ENCODE peak calls at places on chromosomes 13 and 19, in five cellular contexts. One of them, this sample, is unnamed.

GRCh38 chr13:22770891-22771290 is 409.9 kb upstream of the SGCG start:
- DNase-seq in PC-3: no peak
- DNase-seq in A549: no peak
- DNase-seq in colonic mucosa: no peak
- DNase-seq in uterus: no peak
- DNase-seq in this sample: no peak

GRCh38 chr19:4140237-4140711 is 13.2 kb upstream of the CREB3L3 start:
- DNase-seq in PC-3: peak; percentile 64
- DNase-seq in A549: peak; percentile 89
- DNase-seq in colonic mucosa: peak; percentile 68
- DNase-seq in uterus: no peak
- DNase-seq in this sample: no peak

GRCh38 chr13:75372923-75373841 is 108.8 kb downstream of the TBC1D4 start:
- DNase-seq in PC-3: no peak
- DNase-seq in A549: no peak
- DNase-seq in colonic mucosa: no peak
- DNase-seq in uterus: no peak
- DNase-seq in this sample: no peak

GRCh38 chr13:33543089-33543459 is 257.5 kb upstream of the STARD13 start:
- DNase-seq in PC-3: no peak
- DNase-seq in A549: no peak
- DNase-seq in colonic mucosa: no peak
- DNase-seq in uterus: no peak
- DNase-seq in this sample: no peak

GRCh38 chr13:59319276-59319675 is 844.5 kb downstream of the DIAPH3 start:
- DNase-seq in PC-3: no peak
- DNase-seq in A549: no peak
- DNase-seq in colonic mucosa: no peak
- DNase-seq in uterus: no peak
- DNase-seq in this sample: no peak

GRCh38 chr19:39144487-39145071 is 19.0 kb downstream of the PAK4 start:
- DNase-seq in PC-3: no peak
- DNase-seq in A549: no peak
- DNase-seq in colonic mucosa: peak; percentile 59
- DNase-seq in uterus: peak; percentile 44
- DNase-seq in this sample: no peak

GRCh38 chr13:25192489-25192888 is 20.4 kb upstream of the AMER2 start:
- DNase-seq in PC-3: no peak
- DNase-seq in A549: no peak
- DNase-seq in colonic mucosa: no peak
- DNase-seq in uterus: no peak
- DNase-seq in this sample: peak; percentile 71

GRCh38 chr19:49808762-49809154 is 4.3 kb downstream of the FUZ start:
- DNase-seq in PC-3: peak; percentile 79
- DNase-seq in A549: peak; percentile 87
- DNase-seq in colonic mucosa: peak; percentile 97
- DNase-seq in uterus: peak; percentile 97
- DNase-seq in this sample: peak; percentile 76

GRCh38 chr13:83881917-83882625 is at the start of gene SLITRK1:
- DNase-seq in PC-3: no peak
- DNase-seq in A549: peak; percentile 17
- DNase-seq in colonic mucosa: no peak
- DNase-seq in uterus: no peak
- DNase-seq in this sample: peak; percentile 78

GRCh38 chr13:101258071-101258470 is 158.2 kb downstream of the NALCN start:
- DNase-seq in PC-3: peak; percentile 90
- DNase-seq in A549: peak; percentile 63
- DNase-seq in colonic mucosa: no peak
- DNase-seq in uterus: no peak
- DNase-seq in this sample: no peak

GRCh38 chr19:51783373-51783772 is 11.6 kb upstream of the FPR3 start:
- DNase-seq in PC-3: peak; percentile 72
- DNase-seq in A549: peak; percentile 24
- DNase-seq in colonic mucosa: no peak
- DNase-seq in uterus: no peak
- DNase-seq in this sample: no peak

GRCh38 chr13:107421028-107421427 is 794.3 kb downstream of the LIG4 start:
- DNase-seq in PC-3: peak; percentile 4
- DNase-seq in A549: no peak
- DNase-seq in colonic mucosa: no peak
- DNase-seq in uterus: no peak
- DNase-seq in this sample: no peak

GRCh38 chr19:45952691-45953505 is 20.8 kb downstream of the NOVA2 start:
- DNase-seq in PC-3: peak; percentile 42
- DNase-seq in A549: peak; percentile 89
- DNase-seq in colonic mucosa: peak; percentile 39
- DNase-seq in uterus: no peak
- DNase-seq in this sample: no peak

GRCh38 chr19:49436381-49437017 is 4.8 kb downstream of the SLC17A7 start:
- DNase-seq in PC-3: no peak
- DNase-seq in A549: peak; percentile 64
- DNase-seq in colonic mucosa: peak; percentile 38
- DNase-seq in uterus: no peak
- DNase-seq in this sample: no peak

GRCh38 chr13:94153586-94153985 is 325.9 kb downstream of the DCT start:
- DNase-seq in PC-3: no peak
- DNase-seq in A549: no peak
- DNase-seq in colonic mucosa: no peak
- DNase-seq in uterus: no peak
- DNase-seq in this sample: no peak

GRCh38 chr13:82740442-82740841 is 1141.8 kb downstream of the SLITRK1 start:
- DNase-seq in PC-3: no peak
- DNase-seq in A549: no peak
- DNase-seq in colonic mucosa: no peak
- DNase-seq in uterus: no peak
- DNase-seq in this sample: no peak

GRCh38 chr13:113203507-113204377 is 4.7 kb downstream of the PCID2 start:
- DNase-seq in PC-3: no peak
- DNase-seq in A549: no peak
- DNase-seq in colonic mucosa: no peak
- DNase-seq in uterus: no peak
- DNase-seq in this sample: no peak

GRCh38 chr13:25980255-25980654 is 71.6 kb downstream of the SHISA2 start:
- DNase-seq in PC-3: peak; percentile 47
- DNase-seq in A549: peak; percentile 22
- DNase-seq in colonic mucosa: no peak
- DNase-seq in uterus: no peak
- DNase-seq in this sample: no peak

GRCh38 chr13:102699419-102699961 is 4.6 kb upstream of the METTL21C start:
- DNase-seq in PC-3: no peak
- DNase-seq in A549: no peak
- DNase-seq in colonic mucosa: no peak
- DNase-seq in uterus: no peak
- DNase-seq in this sample: no peak

GRCh38 chr13:38429916-38430315 is 80.3 kb downstream of the UFM1 start:
- DNase-seq in PC-3: no peak
- DNase-seq in A549: no peak
- DNase-seq in colonic mucosa: no peak
- DNase-seq in uterus: no peak
- DNase-seq in this sample: no peak

GRCh38 chr19:29662604-29663404 is 2.5 kb upstream of the PLEKHF1 start:
- DNase-seq in PC-3: peak; percentile 70
- DNase-seq in A549: peak; percentile 33
- DNase-seq in colonic mucosa: peak; percentile 42
- DNase-seq in uterus: peak; percentile 88
- DNase-seq in this sample: no peak

GRCh38 chr19:3162418-3163229 is 15.9 kb upstream of the S1PR4 start:
- DNase-seq in PC-3: peak; percentile 14
- DNase-seq in A549: peak; percentile 50
- DNase-seq in colonic mucosa: no peak
- DNase-seq in uterus: no peak
- DNase-seq in this sample: no peak

GRCh38 chr19:55451163-55451521 is 8.0 kb upstream of the SHISA7 start:
- DNase-seq in PC-3: no peak
- DNase-seq in A549: no peak
- DNase-seq in colonic mucosa: no peak
- DNase-seq in uterus: no peak
- DNase-seq in this sample: no peak
- H3K27ac ChIP-seq in PC-3: no peak overlapping the region
- H3K27ac ChIP-seq in A549: peak overlapping the region; percentile 68
- H3K27ac ChIP-seq in colonic mucosa: no peak overlapping the region
- H3K27ac ChIP-seq in uterus: no peak overlapping the region
- H3K27ac ChIP-seq in this sample: no peak overlapping the region

DNA sequence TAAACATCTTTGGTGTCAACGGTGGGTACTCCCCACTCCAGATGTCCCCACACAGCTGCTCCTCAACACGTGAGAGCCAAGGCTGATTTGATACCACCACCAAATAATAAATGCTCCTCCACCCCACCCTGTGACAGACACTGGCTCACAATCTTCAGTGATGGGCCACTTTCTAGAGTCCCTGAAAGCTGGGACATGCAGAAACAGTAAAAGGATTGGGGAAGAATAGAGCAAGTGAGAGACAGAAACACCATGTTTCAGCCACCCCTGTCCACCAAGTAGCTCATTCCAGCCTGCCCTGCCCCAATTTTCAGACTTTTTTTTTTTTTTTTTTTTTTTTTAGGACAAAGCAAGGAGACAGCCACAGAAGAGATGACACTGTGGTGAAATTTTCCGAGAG is 1.6 kb downstream of the SLC46A3 start:
- DNase-seq in PC-3: no peak
- DNase-seq in A549: no peak
- DNase-seq in colonic mucosa: no peak
- DNase-seq in uterus: no peak
- DNase-seq in this sample: no peak
- H3K27ac ChIP-seq in PC-3: peak overlapping the region; percentile 85
- H3K27ac ChIP-seq in A549: no peak overlapping the region
- H3K27ac ChIP-seq in colonic mucosa: peak overlapping the region; percentile 94
- H3K27ac ChIP-seq in uterus: peak overlapping the region; percentile 91
- H3K27ac ChIP-seq in this sample: peak overlapping the region; percentile 39

DNA sequence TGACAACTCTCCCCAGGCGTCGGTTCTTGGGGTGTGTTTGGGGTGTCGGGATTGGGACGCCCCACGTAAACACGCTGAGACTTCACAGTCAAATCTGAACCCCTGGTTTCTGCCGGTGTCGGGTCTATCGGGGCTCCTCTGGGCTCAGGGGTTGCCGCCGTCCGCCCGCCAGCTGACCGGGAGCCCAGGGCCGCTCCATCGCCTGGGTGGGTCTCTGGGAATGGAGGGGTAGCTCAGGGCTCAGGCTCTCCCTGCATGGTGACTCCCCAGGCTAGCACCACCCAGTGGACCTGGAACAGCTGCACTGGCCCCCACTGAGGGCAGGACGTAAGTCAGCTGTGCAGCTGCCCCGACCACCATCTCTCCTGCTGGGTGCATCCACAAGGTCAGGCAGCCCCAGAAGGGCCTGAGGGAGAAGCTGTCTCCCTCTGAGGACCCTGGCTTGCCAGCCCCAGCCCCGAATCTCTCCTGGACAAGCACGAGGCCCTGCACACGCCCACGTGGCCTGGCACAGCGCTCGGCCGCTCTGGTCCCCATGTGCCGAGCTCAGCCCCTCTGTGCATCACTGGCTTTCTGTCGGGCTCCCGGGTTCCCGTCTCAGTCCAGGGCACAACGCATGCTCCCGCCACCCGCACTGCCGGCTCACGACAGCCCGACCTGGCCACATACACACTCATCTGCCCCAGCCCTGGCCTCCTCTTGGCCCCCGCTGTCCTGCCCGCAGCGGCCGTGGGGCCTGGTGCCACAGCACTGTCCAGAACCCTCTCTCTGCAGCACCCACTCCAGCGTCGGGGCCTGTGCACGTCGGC is 6.1 kb downstream of the RNF126 start:
- DNase-seq in PC-3: no peak
- DNase-seq in A549: no peak
- DNase-seq in colonic mucosa: no peak
- DNase-seq in uterus: no peak
- DNase-seq in this sample: no peak
- H3K27ac ChIP-seq in PC-3: no peak overlapping the region
- H3K27ac ChIP-seq in A549: no peak overlapping the region
- H3K27ac ChIP-seq in colonic mucosa: no peak overlapping the region
- H3K27ac ChIP-seq in uterus: no peak overlapping the region
- H3K27ac ChIP-seq in this sample: no peak overlapping the region

DNA sequence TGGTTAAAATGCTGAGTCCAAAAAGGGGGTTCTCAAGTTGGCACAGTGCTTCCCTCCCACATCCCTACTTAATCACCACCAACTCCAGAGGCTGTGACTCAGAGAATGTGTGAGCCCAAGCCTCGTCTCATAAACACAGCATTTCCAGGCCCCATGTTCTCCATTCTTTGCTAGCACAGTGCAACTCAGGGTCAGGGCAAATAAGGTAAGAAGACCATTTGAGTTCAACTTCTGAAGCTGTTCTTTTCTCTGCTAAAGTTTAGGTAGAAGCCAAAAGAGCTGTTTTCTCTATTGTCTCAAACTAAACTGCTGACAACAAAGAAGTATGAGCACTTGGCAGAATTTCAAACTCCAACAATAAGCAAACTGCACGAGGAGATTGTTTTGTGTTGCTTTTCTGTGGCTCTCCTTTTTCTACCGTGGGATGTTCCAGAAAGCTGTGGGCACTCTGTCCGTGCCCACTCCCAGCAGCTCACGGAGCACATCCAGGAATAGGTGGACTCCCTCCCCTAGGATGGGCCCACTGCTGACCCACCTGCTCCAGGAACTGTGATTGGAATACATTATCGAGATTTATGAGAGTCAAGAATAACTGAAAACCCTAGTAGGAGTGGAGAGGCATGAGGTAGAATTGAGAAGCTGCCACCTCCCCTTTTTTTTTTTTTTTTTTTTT is 494.3 kb downstream of the COG6 start:
- DNase-seq in PC-3: peak; percentile 48
- DNase-seq in A549: peak; percentile 16
- DNase-seq in colonic mucosa: no peak
- DNase-seq in uterus: peak; percentile 89
- DNase-seq in this sample: no peak
- H3K27ac ChIP-seq in PC-3: no peak overlapping the region
- H3K27ac ChIP-seq in A549: peak overlapping the region; percentile 66
- H3K27ac ChIP-seq in colonic mucosa: no peak overlapping the region
- H3K27ac ChIP-seq in uterus: peak overlapping the region; percentile 85
- H3K27ac ChIP-seq in this sample: peak overlapping the region; percentile 92

GRCh38 chr13:27541386-27541785 is 78.9 kb downstream of the LNX2 start:
- DNase-seq in PC-3: no peak
- DNase-seq in A549: no peak
- DNase-seq in colonic mucosa: no peak
- DNase-seq in uterus: no peak
- DNase-seq in this sample: no peak
- H3K27ac ChIP-seq in PC-3: no peak overlapping the region
- H3K27ac ChIP-seq in A549: no peak overlapping the region
- H3K27ac ChIP-seq in colonic mucosa: no peak overlapping the region
- H3K27ac ChIP-seq in uterus: no peak overlapping the region
- H3K27ac ChIP-seq in this sample: no peak overlapping the region

This sample was measured in caudate nucleus.